ENCODE peak calls at places on chromosomes 3 and 15, in four cellular contexts. Y is bronchial epithelial cell, T is BJ, Z is fibroblast of lung. M is an unnamed sample.

GRCh38 chr3:123447749-123448502 is 964 bp downstream of the ADCY5 start:
- DNase-seq in Y (no peak), T (no peak), Z (no peak), M (no peak)

GRCh38 chr3:43362183-43362582 is 75.8 kb downstream of the SNRK start:
- DNase-seq in Y (no peak), T (no peak), Z (no peak), M (no peak)

GRCh38 chr3:26437678-26438077 is 184.9 kb upstream of the LRRC3B start:
- DNase-seq in Y (peak; percentile 94), T (no peak), Z (peak; percentile 64), M (no peak)

GRCh38 chr3:84881288-84881687 is 77.5 kb upstream of the CADM2 start:
- DNase-seq in Y (peak; percentile 13), T (no peak), Z (no peak), M (no peak)

GRCh38 chr15:99447497-99448371 is 118.0 kb upstream of the MEF2A start:
- DNase-seq in Y (no peak), T (no peak), Z (no peak), M (peak; percentile 19)

GRCh38 chr3:133925960-133926735 is 30.5 kb upstream of the RAB6B start:
- DNase-seq in Y (no peak), T (no peak), Z (no peak), M (no peak)

GRCh38 chr3:191324936-191325335 is 4.3 kb upstream of the CCDC50 start:
- DNase-seq in Y (peak; percentile 64), T (no peak), Z (peak; percentile 44), M (no peak)

GRCh38 chr3:175150812-175151411 is 291.8 kb downstream of the NAALADL2 start:
- DNase-seq in Y (peak; percentile 98), T (no peak), Z (no peak), M (no peak)

GRCh38 chr15:38758001-38758400 is 193.4 kb upstream of the RASGRP1 start:
- DNase-seq in Y (no peak), T (peak; percentile 71), Z (peak; percentile 4), M (peak; percentile 87)

GRCh38 chr3:172038823-172039222 is 555 bp upstream of the FNDC3B start:
- DNase-seq in Y (no peak), T (no peak), Z (peak; percentile 65), M (no peak)

GRCh38 chr3:130345487-130346079 is at the start of gene COL6A5:
- DNase-seq in Y (no peak), T (no peak), Z (peak; percentile 31), M (no peak)
- H3K4me3 ChIP-seq in Y (no peak within 1 kb of the TSS), T (no peak within 1 kb of the TSS), Z (no peak within 1 kb of the TSS), M (no peak within 1 kb of the TSS)

GRCh38 chr3:12632523-12632922 is 31.4 kb downstream of the RAF1 start:
- DNase-seq in Y (no peak), T (no peak), Z (no peak), M (no peak)

GRCh38 chr3:12628813-12629212 is 35.1 kb downstream of the RAF1 start:
- DNase-seq in Y (no peak), T (no peak), Z (no peak), M (no peak)

GRCh38 chr3:12633108-12633507 is 30.8 kb downstream of the RAF1 start:
- DNase-seq in Y (no peak), T (no peak), Z (no peak), M (no peak)

GRCh38 chr3:12629560-12629959 is 34.4 kb downstream of the RAF1 start:
- DNase-seq in Y (no peak), T (peak; percentile 45), Z (peak; percentile 60), M (no peak)

GRCh38 chr3:12630292-12630691 is 33.6 kb downstream of the RAF1 start:
- DNase-seq in Y (no peak), T (no peak), Z (no peak), M (no peak)
- H3K4me3 ChIP-seq in Y (no peak overlapping the region), T (no peak overlapping the region), Z (no peak overlapping the region), M (no peak overlapping the region)

GRCh38 chr15:85480923-85481322 is 100.5 kb downstream of the AKAP13 start:
- DNase-seq in Y (no peak), T (no peak), Z (no peak), M (no peak)
- H3K4me3 ChIP-seq in Y (no peak overlapping the region), T (no peak overlapping the region), Z (no peak overlapping the region), M (no peak overlapping the region)

DNA sequence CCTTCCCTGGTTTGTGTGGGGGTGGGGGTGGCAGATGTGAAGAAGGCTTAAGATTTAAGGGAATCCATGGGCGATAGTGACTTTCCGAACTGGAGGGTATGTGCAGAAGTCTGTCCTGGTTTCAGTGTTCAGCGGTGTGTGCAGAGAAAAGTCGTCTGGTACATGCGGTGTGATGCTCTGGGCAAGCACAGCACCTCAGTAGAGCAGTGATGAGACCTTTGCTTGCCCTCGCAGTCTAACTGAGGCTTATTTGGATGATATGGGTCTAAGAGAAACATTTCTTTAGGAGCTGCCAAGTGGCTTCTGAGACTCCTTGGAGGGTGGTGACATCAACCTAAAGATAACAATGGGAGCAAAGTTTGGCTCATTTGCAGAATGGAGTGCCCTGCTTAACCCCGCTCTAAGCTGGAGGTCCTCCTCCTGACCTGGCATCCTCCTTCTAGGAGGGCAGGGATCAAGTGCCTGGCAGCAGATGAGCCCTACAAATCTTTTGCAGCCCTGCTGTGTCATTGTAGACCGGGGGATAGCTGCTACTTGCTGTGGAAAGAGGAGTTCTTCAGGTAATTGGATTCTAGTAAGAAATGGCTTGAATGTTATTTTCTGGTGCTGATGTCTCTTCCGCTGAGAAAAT is 228.1 kb upstream of the AZI2 start:
- DNase-seq in Y (no peak), T (no peak), Z (no peak), M (no peak)
- H3K4me3 ChIP-seq in Y (no peak overlapping the region), T (no peak overlapping the region), Z (peak overlapping the region; percentile 1), M (no peak overlapping the region)

DNA sequence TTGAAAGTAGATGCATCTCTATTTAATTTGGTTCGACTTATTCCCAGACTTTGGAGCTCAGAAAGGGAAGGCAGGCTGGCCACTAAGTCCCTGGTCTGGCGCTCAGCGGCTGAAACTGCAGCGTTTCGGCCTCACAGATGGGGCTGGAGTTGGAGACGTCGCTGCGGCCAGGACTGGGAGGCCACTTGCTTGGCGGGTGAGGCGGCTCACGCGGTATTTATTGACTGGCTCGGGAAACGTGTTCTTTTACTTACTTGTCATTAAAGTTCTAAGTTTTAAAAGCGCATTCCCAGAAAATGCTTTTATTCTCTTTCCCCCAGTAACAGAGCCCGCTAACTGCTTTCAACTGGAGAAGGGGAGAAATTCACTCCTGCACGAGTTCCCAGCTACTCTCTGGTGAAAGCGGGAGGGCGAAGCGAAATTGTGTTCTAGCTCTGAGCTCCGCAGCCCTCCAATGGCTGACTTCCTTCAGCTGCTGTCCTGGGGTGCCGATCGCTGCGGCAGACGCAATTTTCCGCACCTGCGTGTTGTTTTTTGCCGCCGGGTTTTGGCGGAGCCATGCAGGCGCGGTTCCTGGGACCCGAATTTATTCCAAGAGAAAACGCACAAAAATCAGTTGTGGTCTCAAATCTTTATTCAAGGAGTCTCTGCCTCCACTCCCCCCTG is 13.9 kb downstream of the ZIC1 start:
- DNase-seq in Y (no peak), T (no peak), Z (no peak), M (no peak)
- H3K4me3 ChIP-seq in Y (no peak overlapping the region), T (no peak overlapping the region), Z (no peak overlapping the region), M (no peak overlapping the region)

DNA sequence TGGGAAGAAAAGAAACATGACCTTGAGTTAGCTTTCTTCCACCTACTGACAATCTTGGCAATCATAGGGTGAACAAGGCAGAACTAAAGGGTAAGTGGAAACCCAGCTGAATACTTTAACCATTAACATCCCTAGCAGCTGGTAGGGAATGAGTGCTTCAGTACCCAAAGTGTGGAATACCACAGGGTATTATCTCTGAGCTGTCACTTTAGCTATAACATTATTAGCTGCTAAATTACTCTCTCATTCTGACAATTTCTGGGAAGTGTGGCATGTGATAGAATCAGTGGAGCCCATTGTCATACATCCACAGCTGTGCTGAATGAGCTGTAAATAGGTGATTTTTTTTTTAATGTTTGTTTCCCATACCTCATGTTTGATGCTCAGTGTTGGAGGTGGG is 894.3 kb downstream of the DIPK2A start:
- DNase-seq in Y (no peak), T (no peak), Z (no peak), M (peak; percentile 12)
- H3K4me3 ChIP-seq in Y (no peak overlapping the region), T (no peak overlapping the region), Z (no peak overlapping the region), M (no peak overlapping the region)

DNA sequence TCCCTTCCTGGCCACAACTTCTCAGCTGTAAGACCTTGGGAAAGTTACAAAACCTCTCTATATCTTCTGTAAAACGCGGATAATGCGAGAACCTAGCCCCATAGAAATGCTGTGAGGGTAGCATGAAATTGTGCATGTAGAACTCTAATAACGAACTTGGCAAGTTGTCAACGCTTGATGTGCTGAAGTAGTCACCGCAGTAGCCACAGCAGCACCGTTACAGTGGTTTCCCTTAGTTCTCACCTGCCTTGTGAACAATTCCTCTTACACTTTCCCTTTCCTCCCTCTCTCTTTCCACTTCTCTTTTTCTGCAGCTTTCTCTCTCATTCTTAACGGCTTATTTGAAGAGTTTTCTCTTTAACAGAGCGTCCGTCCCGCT is 447 bp upstream of the SHQ1 start:
- DNase-seq in Y (no peak), T (no peak), Z (no peak), M (no peak)
- H3K4me3 ChIP-seq in Y (peak overlapping the region; percentile 100), T (peak overlapping the region; percentile 63), Z (peak overlapping the region; percentile 83), M (peak overlapping the region; percentile 43)

DNA sequence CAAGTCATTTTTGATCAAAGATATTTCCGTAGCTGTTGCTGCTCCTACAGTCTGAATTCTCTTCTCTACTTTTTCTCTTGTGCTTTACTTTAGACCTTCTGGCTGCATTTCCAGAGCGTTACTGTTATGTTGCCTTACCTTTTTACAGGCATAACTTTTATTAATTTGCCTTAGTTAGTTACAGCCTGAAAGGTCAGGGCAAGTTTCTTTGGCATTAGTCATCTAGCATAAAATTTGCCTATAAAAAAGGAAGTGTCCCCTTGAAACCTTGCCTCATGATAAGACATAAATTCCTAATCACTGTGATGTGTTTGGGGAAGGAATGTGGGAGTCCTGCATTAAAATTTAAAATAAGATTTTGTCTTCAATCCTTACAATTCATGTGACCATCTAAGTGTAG is 618.5 kb downstream of the NR2F2 start:
- DNase-seq in Y (no peak), T (no peak), Z (no peak), M (no peak)
- H3K4me3 ChIP-seq in Y (no peak overlapping the region), T (no peak overlapping the region), Z (no peak overlapping the region), M (no peak overlapping the region)

M was measured in endothelial cell of umbilical vein.